ENCODE peak calls at places on chromosomes 1 and 21, in five cellular contexts. O is upper lobe of right lung, F is left ventricle myocardium inferior, D is fibroblast of the aortic adventitia, S is IMR-90. Q is an unnamed sample.

GRCh38 chr1:6350416-6351088 is 43.0 kb downstream of the ACOT7 start:
- DNase-seq in O (peak), D (peak), F (peak), S (no peak), Q (no peak)

GRCh38 chr1:221777434-221778072 is 35.7 kb upstream of the DUSP10 start:
- DNase-seq in F (no peak), D (no peak), O (no peak), S (no peak), Q (no peak)

GRCh38 chr1:58929667-58930325 is 145.9 kb upstream of the JUN start:
- DNase-seq in S (no peak), D (no peak), F (no peak), O (no peak), Q (no peak)

GRCh38 chr21:44455524-44456206 is 355 bp downstream of the LRRC3 start:
- DNase-seq in S (no peak), F (peak), O (peak), D (peak), Q (peak)

GRCh38 chr1:16224472-16224871 is 12.0 kb upstream of the ARHGEF19 start:
- DNase-seq in D (no peak), S (no peak), O (no peak), F (no peak), Q (no peak)

GRCh38 chr1:29849038-29849750 is 612.9 kb downstream of the PTPRU start:
- DNase-seq in S (peak), D (peak), O (no peak), F (no peak), Q (peak)

GRCh38 chr1:248748211-248748610 is 7.3 kb downstream of the LYPD8 start:
- DNase-seq in O (no peak), D (no peak), F (no peak), S (no peak), Q (no peak)

GRCh38 chr1:54849219-54850081 is 37.5 kb downstream of the DHCR24 start:
- DNase-seq in S (no peak), O (peak), F (no peak), D (peak), Q (no peak)

GRCh38 chr1:94302960-94303359 is 65.6 kb upstream of the ARHGAP29 start:
- DNase-seq in S (no peak), D (no peak), O (no peak), F (no peak), Q (no peak)

GRCh38 chr1:214360525-214361164 is 79.7 kb downstream of the SMYD2 start:
- DNase-seq in O (no peak), F (no peak), D (no peak), S (no peak), Q (no peak)

GRCh38 chr1:182611326-182611725 is 7.1 kb upstream of the RGS16 start:
- DNase-seq in S (no peak), F (no peak), O (no peak), D (no peak), Q (no peak)

GRCh38 chr1:226470921-226471320 is 63.0 kb upstream of the PARP1 start:
- DNase-seq in S (no peak), D (no peak), F (no peak), O (no peak), Q (no peak)

GRCh38 chr1:160789702-160790611 is 6.0 kb upstream of the LY9 start:
- DNase-seq in S (no peak), F (no peak), D (no peak), O (no peak), Q (no peak)

GRCh38 chr1:200739499-200740290 is 1.0 kb downstream of the CAMSAP2 start:
- DNase-seq in D (peak), S (no peak), F (no peak), O (peak), Q (peak)

GRCh38 chr1:3409737-3410434 is 44.6 kb upstream of the ARHGEF16 start:
- DNase-seq in F (peak), S (peak), D (peak), O (no peak), Q (peak)

GRCh38 chr1:1337793-1338147 is 6.7 kb downstream of the TAS1R3 start:
- DNase-seq in F (no peak), S (no peak), O (no peak), D (no peak), Q (no peak)

GRCh38 chr1:145719230-145720079 is at the start of gene CD160:
- DNase-seq in F (no peak), O (no peak), D (no peak), S (no peak), Q (no peak)

GRCh38 chr1:196897158-196897828 is 9.4 kb downstream of the CFHR4 start:
- DNase-seq in S (no peak), O (peak), F (no peak), D (no peak), Q (no peak)

GRCh38 chr21:44709426-44710293 is 1.7 kb downstream of the TSPEAR start:
- DNase-seq in O (peak), D (peak), S (peak), F (no peak), Q (no peak)

GRCh38 chr1:176888471-176889032 is 276.0 kb downstream of the ASTN1 start:
- DNase-seq in F (no peak), D (no peak), O (no peak), S (no peak), Q (no peak)

GRCh38 chr1:93988634-93989350 is 79.6 kb upstream of the GCLM start:
- DNase-seq in F (no peak), D (peak), O (no peak), S (peak), Q (no peak)

GRCh38 chr21:37783016-37783415 is 133.2 kb downstream of the KCNJ6 start:
- DNase-seq in S (peak), F (no peak), D (peak), O (no peak), Q (peak)

GRCh38 chr21:44253832-44254700 is 7.6 kb downstream of the DNMT3L start:
- DNase-seq in O (no peak), F (no peak), D (no peak), S (no peak), Q (no peak)

GRCh38 chr1:232172556-232172955 is 457.4 kb downstream of the SIPA1L2 start:
- DNase-seq in F (no peak), O (no peak), D (no peak), S (no peak), Q (no peak)

GRCh38 chr1:175132456-175132855 is 60.1 kb downstream of the KIAA0040 start:
- DNase-seq in D (peak), O (no peak), S (peak), F (no peak), Q (no peak)

GRCh38 chr1:54716299-54717047 is 812 bp downstream of the TTC4 start:
- DNase-seq in O (no peak), D (peak), F (no peak), S (peak), Q (peak)

GRCh38 chr1:111672338-111672737 is 52.7 kb downstream of the RAP1A start:
- DNase-seq in O (no peak), D (peak), F (no peak), S (peak), Q (peak)

GRCh38 chr1:11880911-11881748 is 22.4 kb upstream of the NPPB start:
- DNase-seq in O (no peak), F (peak), S (no peak), D (no peak), Q (peak)

GRCh38 chr1:181061891-181062777 is 26.4 kb upstream of the IER5 start:
- DNase-seq in S (no peak), F (peak), D (no peak), O (peak), Q (no peak)

GRCh38 chr1:29304025-29304684 is 67.8 kb downstream of the PTPRU start:
- DNase-seq in F (no peak), D (no peak), S (no peak), O (no peak), Q (no peak)

GRCh38 chr1:201511925-201512539 is 5.1 kb upstream of the CSRP1 start:
- DNase-seq in D (no peak), F (peak), S (no peak), O (peak), Q (no peak)

GRCh38 chr1:162136760-162137537 is 67.5 kb downstream of the NOS1AP start:
- DNase-seq in S (peak), D (peak), O (no peak), F (no peak), Q (peak)

GRCh38 chr1:87203890-87204289 is 124.8 kb upstream of the LMO4 start:
- DNase-seq in S (peak), O (no peak), D (peak), F (no peak), Q (peak)

GRCh38 chr1:84762664-84763063 is 72.4 kb upstream of the SSX2IP start:
- DNase-seq in F (no peak), O (no peak), D (no peak), S (no peak), Q (no peak)

GRCh38 chr1:13749543-13750307 is 49.7 kb downstream of the PRDM2 start:
- DNase-seq in O (peak), F (peak), D (peak), S (peak), Q (peak)

GRCh38 chr21:20404915-20405314 is 593.3 kb upstream of the NCAM2 start:
- DNase-seq in F (no peak), D (no peak), O (no peak), S (no peak), Q (no peak)

GRCh38 chr1:55352801-55353180 is 137.6 kb upstream of the USP24 start:
- DNase-seq in O (no peak), D (no peak), S (no peak), F (no peak), Q (no peak)

GRCh38 chr1:95407864-95408291 is 173.9 kb downstream of the RWDD3 start:
- DNase-seq in D (no peak), O (no peak), S (no peak), F (no peak), Q (no peak)

DNA sequence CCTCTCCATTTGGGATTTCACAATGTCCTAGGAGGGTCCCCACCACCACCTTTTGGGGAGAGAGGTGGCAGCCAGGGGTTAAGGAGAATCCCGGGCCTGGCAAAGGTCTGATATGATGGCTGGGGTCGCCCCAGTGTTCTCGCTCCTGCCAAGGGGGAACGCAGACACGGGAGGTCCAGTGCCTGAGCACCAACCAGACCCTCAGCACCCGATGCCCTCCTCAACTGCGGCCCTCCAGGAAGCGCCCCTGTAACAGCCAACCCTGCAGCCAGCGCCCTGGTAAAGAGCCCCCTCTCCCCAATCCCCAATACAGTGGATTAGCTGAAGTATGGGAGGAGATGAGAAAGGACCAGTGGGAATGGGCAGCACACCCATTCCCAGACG is 10.4 kb downstream of the ADAMTSL4 start:
- DNase-seq in S (no peak), O (no peak), F (no peak), D (no peak), Q (no peak)
- H3K4me3 ChIP-seq in S (no peak), O (peak), F (peak), D (no peak), Q (no peak)

DNA sequence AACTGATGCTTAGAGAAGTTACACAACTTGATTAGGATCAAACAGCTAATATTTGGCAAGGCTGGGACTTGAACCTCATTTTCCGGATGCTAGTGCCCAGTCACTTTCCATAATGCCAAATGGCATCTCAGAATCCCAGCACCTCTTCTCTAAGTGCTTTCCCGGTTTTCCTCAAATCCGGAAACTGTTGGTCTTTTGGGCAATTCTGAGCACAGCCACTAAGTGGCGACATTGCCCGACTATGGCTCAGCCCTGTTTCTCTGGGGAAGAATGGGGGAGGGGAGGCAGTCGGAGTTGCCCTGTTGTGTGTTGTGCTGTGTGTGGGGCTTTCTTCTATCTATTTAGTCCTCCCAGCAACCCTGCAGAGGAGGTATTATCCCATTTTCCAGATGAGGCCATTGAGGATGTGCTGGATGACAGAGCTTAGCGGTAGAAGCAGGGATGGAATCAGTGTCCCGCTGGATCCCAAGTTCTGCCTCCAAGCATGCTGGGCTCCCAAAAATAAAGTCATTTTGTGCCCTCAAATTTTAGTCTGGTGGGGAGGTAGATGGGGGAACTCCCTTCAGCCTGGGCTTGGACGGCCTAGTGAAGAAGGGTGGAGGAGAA is 175.0 kb downstream of the FCRL5 start:
- DNase-seq in F (no peak), D (peak), S (peak), O (no peak), Q (peak)
- TF ChIP-seq CTCF in F (peak), D (peak), S (peak), O (peak), Q (peak)

DNA sequence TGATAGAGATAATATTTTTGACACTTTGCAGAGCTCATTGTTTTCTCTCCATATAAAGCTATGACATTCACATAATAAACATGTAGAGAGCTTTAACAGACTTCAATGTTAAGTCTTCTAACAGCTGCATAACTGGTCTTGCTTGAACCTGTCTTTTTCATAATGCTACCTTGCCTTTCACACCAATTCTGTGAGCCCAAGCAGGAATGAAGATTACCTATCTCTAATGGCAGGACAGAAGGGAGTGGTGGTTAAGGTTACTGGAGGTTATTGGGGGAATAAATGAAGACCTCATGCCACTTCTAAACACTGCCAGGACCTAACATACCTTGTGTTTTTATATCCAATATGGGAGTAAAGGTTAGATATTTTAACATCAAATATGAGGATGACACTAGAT is 2.3 kb upstream of the CD55 start:
- DNase-seq in S (no peak), D (no peak), O (no peak), F (no peak), Q (no peak)
- H3K4me3 ChIP-seq in S (no peak), D (no peak), O (no peak), F (no peak), Q (no peak)

DNA sequence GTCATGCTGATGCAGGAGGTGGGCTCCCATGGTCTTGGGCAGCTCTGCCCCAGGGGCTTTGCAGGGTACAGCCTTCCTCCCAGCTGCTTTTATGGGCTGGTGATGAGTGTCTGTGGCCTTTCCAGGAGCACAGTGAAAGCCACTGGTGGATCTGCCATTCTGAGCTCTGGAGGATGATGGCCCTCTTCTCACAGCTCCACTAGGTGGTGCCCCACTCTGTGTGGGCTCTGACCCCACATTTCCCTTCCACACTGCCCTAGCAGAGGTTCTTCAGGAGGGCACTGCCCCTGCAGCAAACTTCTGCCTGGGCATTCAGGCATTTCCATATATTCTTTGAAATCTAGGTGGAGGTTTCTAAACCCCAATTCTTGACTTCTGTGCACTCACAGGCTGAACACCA is 1188.6 kb downstream of the MRPL39 start:
- DNase-seq in O (no peak), F (no peak), S (no peak), D (no peak), Q (no peak)
- TF ChIP-seq CTCF in O (no peak), F (no peak), S (no peak), D (no peak), Q (no peak)

GRCh38 chr21:42297372-42297771 is 17.8 kb downstream of the TFF3 start:
- DNase-seq in S (no peak), O (no peak), F (no peak), D (no peak), Q (no peak)

GRCh38 chr21:42291751-42292562 is 23.3 kb downstream of the TFF3 start:
- DNase-seq in S (no peak), D (no peak), F (no peak), O (no peak), Q (no peak)

GRCh38 chr21:42295845-42296244 is 19.4 kb downstream of the TFF3 start:
- DNase-seq in D (no peak), F (no peak), S (no peak), O (no peak), Q (no peak)

GRCh38 chr21:42293649-42294272 is 21.4 kb downstream of the TFF3 start:
- DNase-seq in S (no peak), D (no peak), F (no peak), O (no peak), Q (no peak)

DNA sequence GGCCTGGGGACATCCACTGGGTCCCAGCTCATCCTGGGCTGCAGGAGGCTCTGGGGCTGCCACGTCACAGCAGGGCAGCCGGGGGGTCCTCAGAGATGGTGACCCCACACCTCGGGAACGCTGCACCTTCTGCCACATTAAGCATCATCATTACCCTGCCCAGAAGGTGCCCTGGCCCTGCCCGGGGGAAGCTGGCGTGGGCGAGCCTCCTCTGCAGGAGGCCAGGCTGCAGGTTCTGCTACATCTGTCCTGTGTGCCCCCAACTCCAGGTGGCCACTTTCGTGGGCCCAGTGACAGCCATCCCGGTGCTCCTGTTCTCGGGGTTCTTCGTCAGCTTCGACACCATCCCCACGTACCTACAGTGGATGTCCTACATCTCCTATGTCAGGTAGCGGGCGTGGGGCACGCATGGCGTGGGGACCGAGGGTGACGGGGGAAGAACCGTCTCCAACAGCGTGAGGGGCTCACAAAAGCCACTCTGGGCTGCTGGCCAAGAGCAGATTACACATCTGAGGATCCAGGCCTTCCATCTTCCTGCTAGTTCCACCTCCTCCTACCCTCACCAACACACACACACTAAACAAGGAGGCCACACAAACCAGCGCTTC is 20.8 kb downstream of the TFF3 start:
- DNase-seq in D (no peak), F (no peak), O (no peak), S (no peak), Q (no peak)
- H3K4me3 ChIP-seq in D (no peak), F (no peak), O (no peak), S (no peak), Q (no peak)

GRCh38 chr1:156751724-156752481 is 428 bp upstream of the HDGF start:
- DNase-seq in O (peak), F (peak), S (peak), D (peak), Q (peak)

GRCh38 chr1:156749429-156750118 is 1.9 kb downstream of the HDGF start:
- DNase-seq in S (no peak), D (no peak), O (no peak), F (no peak), Q (no peak)

GRCh38 chr1:156750191-156750931 is 1.1 kb downstream of the HDGF start:
- DNase-seq in D (peak), F (no peak), O (peak), S (no peak), Q (peak)

GRCh38 chr1:156752843-156753486 is 1.5 kb upstream of the HDGF start:
- DNase-seq in S (peak), O (no peak), F (no peak), D (peak), Q (no peak)

DNA sequence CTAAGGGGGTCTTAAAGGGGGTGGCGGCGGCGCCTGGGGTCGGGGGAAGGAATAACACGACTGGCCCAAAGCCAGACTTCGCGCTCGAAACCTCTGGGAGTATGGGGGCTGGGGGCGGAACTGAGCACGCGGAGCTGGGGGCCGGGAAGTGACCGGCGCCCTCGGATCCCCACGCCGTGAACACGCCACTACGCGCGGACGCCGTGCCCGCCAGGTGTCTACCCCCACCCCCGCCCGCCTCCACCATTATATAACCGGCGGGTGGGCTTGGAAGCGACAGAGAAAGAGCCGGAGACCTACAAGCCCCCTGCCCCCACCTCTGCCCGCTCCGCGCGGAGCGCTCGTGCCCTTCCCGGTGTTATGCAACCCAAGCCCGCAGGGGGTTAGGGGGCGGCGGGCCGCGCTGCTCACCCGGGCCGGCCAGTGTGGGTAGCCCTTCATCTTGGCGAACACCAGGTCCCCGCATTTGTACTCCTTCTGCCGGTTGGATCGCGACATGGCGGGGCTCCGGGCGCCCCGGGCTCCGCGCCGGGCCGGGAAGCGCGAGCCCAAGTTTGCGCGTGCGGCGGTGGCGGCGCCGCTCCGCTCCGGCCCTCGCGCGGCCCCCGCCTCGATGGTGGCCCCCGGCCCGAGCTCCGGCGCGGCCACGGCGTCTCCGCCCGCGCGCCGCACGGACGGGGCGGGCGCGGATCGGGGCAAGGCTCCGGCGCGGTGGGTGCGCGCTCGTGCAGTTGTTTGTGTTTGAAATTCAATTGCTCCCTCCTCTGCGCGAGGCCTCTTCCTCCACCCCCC is at the start of gene HDGF:
- DNase-seq in D (peak), O (peak), S (no peak), F (peak), Q (no peak)
- TF ChIP-seq CTCF in D (no peak), O (peak), S (no peak), F (peak), Q (no peak)

GRCh38 chr1:115837762-115838421 is 3.0 kb downstream of the NHLH2 start:
- DNase-seq in F (no peak), D (no peak), O (peak), S (no peak), Q (no peak)
- H3K4me3 ChIP-seq in F (peak), D (no peak), O (peak), S (no peak), Q (no peak)

Q was measured in foreskin fibroblast.